ENCODE peak calls at places on chromosomes 11 and 22, in six cellular contexts. S is astrocyte of the cerebellum; M is CD8-positive, alpha-beta T cell; T is GM10248; H is MCF 10A; V is osteocyte. N is an unnamed sample.

GRCh38 chr22:22748297-22748743 is 103.9 kb downstream of the GGTLC2 start:
- DNase-seq in S (peak; percentile 9), M (peak; percentile 45), T (peak; percentile 34), H (peak; percentile 71), V (peak; percentile 74), N (peak; percentile 31)

GRCh38 chr11:117221775-117222517 is 9.9 kb downstream of the PCSK7 start:
- DNase-seq in S (no peak), M (no peak), T (no peak), H (peak; percentile 87), V (peak; percentile 90), N (peak; percentile 43)

GRCh38 chr22:45450931-45451651 is 37.6 kb downstream of the RIBC2 start:
- DNase-seq in S (peak; percentile 60), M (no peak), T (no peak), H (peak; percentile 26), V (no peak), N (no peak)

GRCh38 chr11:65491163-65491465 is 7.7 kb upstream of the MALAT1 start:
- DNase-seq in S (no peak), M (no peak), T (no peak), H (no peak), V (no peak), N (no peak)

GRCh38 chr22:49659924-49660315 is 167.8 kb downstream of the BRD1 start:
- DNase-seq in S (no peak), M (no peak), T (no peak), H (no peak), V (no peak), N (no peak)

GRCh38 chr11:60951909-60952741 is at the start of gene SLC15A3:
- DNase-seq in S (no peak), M (peak; percentile 46), T (peak; percentile 88), H (no peak), V (no peak), N (no peak)

GRCh38 chr11:33670250-33671011 is 30.2 kb downstream of the C11orf91 start:
- DNase-seq in S (no peak), M (no peak), T (no peak), H (no peak), V (peak; percentile 36), N (peak; percentile 69)

GRCh38 chr11:2774173-2775082 is 74.6 kb upstream of the KCNQ1OT1 start:
- DNase-seq in S (no peak), M (peak; percentile 0), T (no peak), H (no peak), V (peak; percentile 65), N (no peak)

GRCh38 chr11:63417174-63417852 is 47.7 kb downstream of the SLC22A9 start:
- DNase-seq in S (no peak), M (no peak), T (no peak), H (no peak), V (no peak), N (no peak)

GRCh38 chr11:70203749-70204465 is 811 bp downstream of the FADD start:
- DNase-seq in S (peak; percentile 54), M (peak; percentile 92), T (peak; percentile 66), H (peak; percentile 94), V (no peak), N (peak; percentile 90)

GRCh38 chr11:18280438-18281046 is 14.5 kb downstream of the SAA1 start:
- DNase-seq in S (no peak), M (no peak), T (peak; percentile 35), H (no peak), V (no peak), N (no peak)

DNA sequence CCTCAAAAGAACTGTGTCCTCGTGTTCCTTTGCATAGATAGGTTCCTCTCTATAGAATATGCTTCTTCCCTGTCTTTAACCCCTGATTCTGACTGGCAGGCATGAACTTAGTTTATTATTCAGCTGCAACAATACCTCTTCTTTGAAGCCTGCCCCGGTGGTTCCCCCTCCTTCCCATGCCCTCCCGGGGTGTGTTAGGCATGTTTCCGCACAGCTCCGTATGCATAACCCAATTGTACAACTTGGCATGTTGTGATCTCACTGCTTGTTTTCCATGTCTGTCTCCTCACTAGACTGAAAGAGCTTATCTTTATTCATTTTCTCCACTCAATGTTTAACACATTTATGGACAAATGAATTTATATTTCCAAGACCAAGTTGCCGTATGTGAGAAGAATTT is 72.6 kb downstream of the DEPDC5 start:
- DNase-seq in S (no peak), M (no peak), T (no peak), H (no peak), V (no peak), N (peak; percentile 62)
- TF ChIP-seq CTCF in S (no peak), M (no peak), T (no peak), H (no peak), V (no peak), N (no peak)

GRCh38 chr11:130037881-130038601 is 31.7 kb upstream of the APLP2 start:
- DNase-seq in S (no peak), M (no peak), T (no peak), H (peak; percentile 55), V (peak; percentile 15), N (peak; percentile 80)
- TF ChIP-seq CTCF in S (no peak), M (no peak), T (no peak), H (no peak), V (no peak), N (peak; percentile 4)

DNA sequence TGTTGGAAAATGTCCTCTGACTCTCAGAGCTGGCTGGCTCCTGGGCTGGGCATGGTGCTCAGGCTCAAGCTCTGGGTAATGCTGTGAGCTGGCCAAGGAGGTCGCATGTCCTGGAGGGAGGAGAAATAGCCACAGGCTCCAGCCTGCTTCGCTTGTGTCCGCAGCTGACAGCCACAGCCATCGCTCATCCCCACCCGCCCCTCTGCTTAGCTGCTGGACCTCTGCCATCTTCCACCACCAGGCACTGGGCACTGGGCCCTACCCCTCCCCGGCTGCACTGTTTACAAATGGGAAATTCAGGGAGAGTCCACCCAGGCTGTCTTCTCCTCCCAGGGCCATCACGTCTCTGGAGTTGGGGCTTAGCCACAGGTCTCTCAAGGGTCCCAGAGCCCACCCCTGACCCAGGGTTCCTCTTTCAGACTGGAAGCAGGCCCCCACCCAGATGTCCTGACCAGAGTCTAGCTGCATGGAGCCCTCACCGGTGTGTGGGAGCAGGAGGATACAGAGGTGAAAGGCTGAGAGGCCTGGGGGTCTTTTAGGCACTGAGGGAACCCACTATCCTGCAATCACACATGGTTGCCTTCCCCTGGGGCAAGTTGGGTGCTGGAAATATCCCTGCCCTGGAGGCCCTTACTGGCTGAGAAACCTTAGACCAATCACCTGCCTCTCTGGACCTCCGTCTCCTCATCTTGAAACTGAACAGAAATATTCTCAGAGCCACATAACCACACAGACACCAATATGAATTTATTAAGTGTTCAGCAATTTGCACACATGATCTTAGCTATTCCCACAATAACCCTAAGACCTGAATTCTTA is 62.7 kb downstream of the CD82 start:
- DNase-seq in S (peak; percentile 20), M (peak; percentile 8), T (peak; percentile 60), H (peak; percentile 56), V (peak; percentile 95), N (no peak)
- TF ChIP-seq CTCF in S (no peak), M (no peak), T (no peak), H (no peak), V (no peak), N (no peak)

GRCh38 chr11:120115272-120116000 is 22.5 kb downstream of the TRIM29 start:
- DNase-seq in S (no peak), M (no peak), T (no peak), H (no peak), V (no peak), N (no peak)
- TF ChIP-seq CTCF in S (peak; percentile 12), M (no peak), T (no peak), H (no peak), V (no peak), N (peak; percentile 29)

N was measured in mammary epithelial cell.